ENCODE peak calls at places on chromosomes 4 and X, in six cellular contexts. Z, D, Y, V, E and O are unnamed samples.

GRCh38 chr4:107801766-107802211 is 22.9 kb upstream of the SGMS2 start:
- DNase-seq in E (no peak), V (no peak), Y (no peak), Z (peak), D (no peak), O (no peak)

GRCh38 chr4:152427971-152428370 is 107.9 kb downstream of the FBXW7 start:
- DNase-seq in Z (no peak), D (no peak), V (no peak), Y (no peak), E (no peak), O (no peak)

GRCh38 chr4:73127839-73128448 is 58.4 kb upstream of the COX18 start:
- DNase-seq in Z (peak), D (no peak), V (no peak), E (peak), Y (peak), O (peak)

GRCh38 chr4:29948858-29949257 is 771.3 kb upstream of the PCDH7 start:
- DNase-seq in Z (no peak), Y (no peak), D (no peak), E (no peak), V (no peak), O (no peak)

GRCh38 chrX:123803331-123803983 is 56.4 kb upstream of the XIAP start:
- DNase-seq in D (no peak), V (peak), Y (peak), Z (peak), E (peak), O (peak)

GRCh38 chr4:128868758-128869157 is 59.3 kb downstream of the JADE1 start:
- DNase-seq in Z (no peak), V (no peak), E (no peak), Y (no peak), D (no peak), O (no peak)

GRCh38 chr4:102598759-102599379 is 97.7 kb downstream of the NFKB1 start:
- DNase-seq in E (no peak), Z (peak), Y (no peak), D (no peak), V (no peak), O (no peak)

GRCh38 chr4:3220586-3221494 is 28.1 kb upstream of the MSANTD1 start:
- DNase-seq in D (no peak), Y (no peak), E (no peak), V (no peak), Z (no peak), O (no peak)

GRCh38 chr4:138087181-138087714 is 154.9 kb downstream of the SLC7A11 start:
- DNase-seq in E (no peak), Y (no peak), Z (no peak), D (no peak), V (no peak), O (no peak)

GRCh38 chr4:114811564-114812360 is 213.2 kb downstream of the UGT8 start:
- DNase-seq in V (no peak), D (no peak), Y (no peak), Z (no peak), E (no peak), O (no peak)

GRCh38 chr4:147591048-147591577 is 26.1 kb upstream of the TMEM184C start:
- DNase-seq in E (no peak), Y (no peak), D (no peak), Z (peak), V (no peak), O (no peak)

GRCh38 chr4:80202190-80202711 is 4.9 kb downstream of the PRDM8 start:
- DNase-seq in Z (peak), Y (peak), V (no peak), D (no peak), E (no peak), O (peak)

GRCh38 chr4:89829470-89830138 is 7.4 kb downstream of the SNCA start:
- DNase-seq in V (no peak), E (peak), D (peak), Y (no peak), Z (no peak), O (no peak)

GRCh38 chr4:7021930-7022658 is 21.1 kb upstream of the TADA2B start:
- DNase-seq in D (no peak), E (no peak), Y (peak), V (no peak), Z (peak), O (no peak)

GRCh38 chr4:118939169-118939779 is 50.6 kb downstream of the SYNPO2 start:
- DNase-seq in Z (no peak), E (no peak), V (no peak), D (no peak), Y (no peak), O (no peak)

GRCh38 chr4:99885063-99885664 is 9.1 kb downstream of the LAMTOR3 start:
- DNase-seq in E (peak), Z (peak), Y (peak), D (no peak), V (peak), O (peak)

GRCh38 chrX:24023972-24024664 is 2.9 kb downstream of the KLHL15 start:
- DNase-seq in V (no peak), E (no peak), Y (no peak), Z (peak), D (no peak), O (no peak)

GRCh38 chrX:10110984-10111363 is 45.8 kb upstream of the CLCN4 start:
- DNase-seq in Z (no peak), E (no peak), D (peak), Y (no peak), V (no peak), O (no peak)

GRCh38 chr4:72525938-72526337 is 43.1 kb downstream of the ADAMTS3 start:
- DNase-seq in D (no peak), Y (no peak), V (no peak), Z (peak), E (no peak), O (no peak)

GRCh38 chr4:8921465-8921864 is 49.8 kb upstream of the HMX1 start:
- DNase-seq in V (no peak), Y (no peak), Z (no peak), E (no peak), D (no peak), O (peak)

GRCh38 chr4:134567461-134567860 is 365.9 kb upstream of the PABPC4L start:
- DNase-seq in V (no peak), D (no peak), E (no peak), Z (no peak), Y (no peak), O (no peak)

GRCh38 chr4:85967872-85968271 is 392.0 kb downstream of the MAPK10 start:
- DNase-seq in D (no peak), V (no peak), E (no peak), Z (peak), Y (no peak), O (no peak)

GRCh38 chr4:163492951-163493504 is 1.5 kb upstream of the TMA16 start:
- DNase-seq in E (no peak), Y (peak), D (no peak), Z (no peak), V (no peak), O (no peak)

GRCh38 chr4:126264839-126265238 is 950.1 kb downstream of the FAT4 start:
- DNase-seq in E (no peak), Y (no peak), V (no peak), D (no peak), Z (peak), O (no peak)

GRCh38 chr4:170202721-170203120 is 113.0 kb upstream of the AADAT start:
- DNase-seq in D (no peak), Y (no peak), Z (no peak), V (no peak), E (no peak), O (no peak)

GRCh38 chr4:56907489-56908205 is at the start of gene REST:
- DNase-seq in D (no peak), V (peak), E (peak), Y (peak), Z (peak), O (peak)

GRCh38 chr4:168521736-168522135 is 24.9 kb downstream of the PALLD start:
- DNase-seq in V (no peak), Z (no peak), Y (no peak), E (no peak), D (no peak), O (no peak)
- TF ChIP-seq BHLHE40 in V (no peak), Z (no peak), Y (no peak), E (no peak), D (no peak), O (no peak)

GRCh38 chr4:106369456-106370060 is 980 bp upstream of the GIMD1 start:
- DNase-seq in D (peak), Y (peak), Z (peak), E (peak), V (peak), O (peak)
- TF ChIP-seq BHLHE40 in D (no peak), Y (no peak), Z (no peak), E (no peak), V (no peak), O (no peak)

GRCh38 chr4:38315296-38315695 is 348.7 kb upstream of the KLF3 start:
- DNase-seq in E (no peak), Z (no peak), V (no peak), D (no peak), Y (no peak), O (no peak)

GRCh38 chr4:38313999-38314561 is 349.9 kb upstream of the KLF3 start:
- DNase-seq in E (no peak), D (no peak), Z (peak), V (peak), Y (peak), O (no peak)

GRCh38 chr4:38314663-38315062 is 349.3 kb upstream of the KLF3 start:
- DNase-seq in Y (no peak), V (no peak), D (no peak), E (peak), Z (no peak), O (no peak)

GRCh38 chr4:38311495-38311894 is 351.3 kb downstream of the PTTG2 start:
- DNase-seq in E (no peak), Y (no peak), V (no peak), D (no peak), Z (no peak), O (no peak)

GRCh38 chr4:38313175-38313574 is 350.8 kb upstream of the KLF3 start:
- DNase-seq in E (no peak), D (no peak), Z (no peak), Y (no peak), V (no peak), O (no peak)
- TF ChIP-seq BHLHE40 in E (no peak), D (no peak), Z (no peak), Y (no peak), V (no peak), O (no peak)

GRCh38 chr4:2154215-2154614 is 87.7 kb downstream of the HAUS3 start:
- DNase-seq in Z (no peak), E (no peak), V (no peak), Y (no peak), D (no peak), O (no peak)

GRCh38 chr4:2165391-2165790 is 76.5 kb downstream of the HAUS3 start:
- DNase-seq in Y (no peak), Z (no peak), D (no peak), V (no peak), E (peak), O (no peak)

GRCh38 chr4:2163311-2163821 is 78.6 kb downstream of the HAUS3 start:
- DNase-seq in D (no peak), Z (peak), Y (no peak), E (no peak), V (peak), O (no peak)

GRCh38 chr4:2155246-2155645 is 86.7 kb downstream of the HAUS3 start:
- DNase-seq in D (no peak), V (no peak), Y (no peak), Z (no peak), E (no peak), O (no peak)

DNA sequence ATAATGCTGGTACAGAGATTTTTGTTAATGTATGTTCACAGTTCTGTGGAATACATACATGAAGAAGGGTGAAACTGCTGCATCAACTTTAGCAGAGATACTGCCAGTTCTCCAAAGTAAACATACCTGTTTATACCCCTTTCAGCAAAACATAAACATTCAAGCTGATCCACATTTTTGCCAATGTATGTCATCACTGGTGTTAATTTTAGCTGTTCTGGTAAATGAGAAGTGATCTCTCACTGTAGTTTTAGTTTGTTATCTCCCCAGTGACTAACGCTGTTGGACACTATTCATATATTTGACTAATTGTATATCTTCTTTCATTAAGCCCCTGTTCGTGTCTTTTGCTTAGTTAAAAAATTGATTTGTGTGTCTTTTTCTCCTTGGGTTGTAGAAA is 82.0 kb downstream of the HAUS3 start:
- DNase-seq in V (no peak), E (no peak), D (no peak), Z (peak), Y (no peak), O (no peak)
- TF ChIP-seq BHLHE40 in V (no peak), E (no peak), D (no peak), Z (no peak), Y (no peak), O (no peak)

GRCh38 chr4:22573198-22573597 is 57.3 kb upstream of the ADGRA3 start:
- DNase-seq in D (no peak), V (no peak), Y (no peak), Z (no peak), E (no peak), O (no peak)
- TF ChIP-seq BHLHE40 in D (no peak), V (no peak), Y (no peak), Z (no peak), E (no peak), O (no peak)

DNA sequence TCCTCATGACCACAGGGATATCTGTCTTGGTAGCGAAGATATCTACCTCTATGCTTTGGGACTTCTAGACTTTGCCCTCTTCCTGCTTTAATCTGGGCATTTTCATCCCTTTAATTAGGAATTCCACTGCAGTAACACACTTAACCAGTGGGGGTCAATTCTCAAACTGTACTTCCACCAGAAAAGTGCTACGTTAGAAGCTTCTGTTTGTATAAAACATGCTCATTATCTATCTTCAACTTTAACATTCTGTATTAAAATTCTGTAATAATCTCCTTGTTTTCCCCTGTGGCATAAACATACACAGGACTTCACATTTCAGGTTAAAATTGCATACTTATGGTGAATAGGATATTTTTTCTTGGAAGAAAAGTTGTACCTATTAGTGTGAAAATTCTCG is 105.6 kb downstream of the AMMECR1 start:
- DNase-seq in D (no peak), E (no peak), Z (peak), Y (peak), V (peak), O (peak)
- TF ChIP-seq BHLHE40 in D (no peak), E (no peak), Z (no peak), Y (no peak), V (no peak), O (no peak)